ENCODE peak calls at places on chromosomes 2 and 18, in four cellular contexts. Z, I, F and V are unnamed samples.

GRCh38 chr18:42296723-42297122 is 341.7 kb downstream of the PIK3C3 start:
- DNase-seq in F (no peak), Z (no peak), I (no peak), V (no peak)

GRCh38 chr2:149808556-149808955 is 221.0 kb upstream of the MMADHC start:
- DNase-seq in Z (no peak), I (no peak), F (no peak), V (no peak)

GRCh38 chr18:28034567-28034966 is 142.4 kb downstream of the CDH2 start:
- DNase-seq in I (no peak), Z (no peak), F (no peak), V (no peak)

GRCh38 chr2:225113356-225114015 is 71.2 kb upstream of the DOCK10 start:
- DNase-seq in I (no peak), Z (no peak), F (peak), V (no peak)

GRCh38 chr2:172375247-172375646 is 52.1 kb upstream of the ITGA6 start:
- DNase-seq in F (no peak), I (no peak), Z (peak), V (no peak)

GRCh38 chr2:144524190-144524957 is 4.5 kb upstream of the ZEB2 start:
- DNase-seq in F (peak), Z (no peak), I (peak), V (peak)

GRCh38 chr2:145254291-145254690 is 734.4 kb upstream of the ZEB2 start:
- DNase-seq in I (no peak), F (no peak), Z (no peak), V (no peak)

GRCh38 chr2:241859436-241860183 is 916 bp upstream of the PDCD1 start:
- DNase-seq in I (peak), Z (no peak), F (no peak), V (no peak)

GRCh38 chr2:233449071-233449901 is 95.0 kb downstream of the DGKD start:
- DNase-seq in Z (peak), F (no peak), I (no peak), V (peak)

GRCh38 chr2:74278694-74279093 is 64.5 kb downstream of the SLC4A5 start:
- DNase-seq in I (no peak), F (no peak), Z (no peak), V (no peak)

GRCh38 chr2:180572346-180572745 is 408.1 kb upstream of the UBE2E3 start:
- DNase-seq in F (no peak), I (no peak), Z (no peak), V (no peak)

GRCh38 chr2:29450823-29451222 is 335.6 kb downstream of the CLIP4 start:
- DNase-seq in I (no peak), Z (no peak), F (peak), V (no peak)

GRCh38 chr2:89842180-89842908 is 1150.9 kb downstream of the RPIA start:
- DNase-seq in I (no peak), F (no peak), Z (no peak), V (no peak)

GRCh38 chr2:70133521-70134348 is 46.5 kb downstream of the PCBP1 start:
- DNase-seq in Z (no peak), F (no peak), I (no peak), V (no peak)

GRCh38 chr18:13003466-13003896 is 12.3 kb downstream of the CEP192 start:
- DNase-seq in I (no peak), F (no peak), Z (peak), V (no peak)

GRCh38 chr18:79598046-79598884 is 81.3 kb upstream of the CTDP1 start:
- DNase-seq in F (peak), I (no peak), Z (no peak), V (no peak)

GRCh38 chr2:230308402-230309000 is 18.5 kb upstream of the SP140L start:
- DNase-seq in I (no peak), F (no peak), Z (no peak), V (no peak)

GRCh38 chr2:47519147-47519537 is 116.2 kb downstream of the MSH2 start:
- DNase-seq in Z (no peak), F (no peak), I (no peak), V (no peak)

GRCh38 chr2:3483227-3483985 is 35.9 kb downstream of the ADI1 start:
- DNase-seq in Z (no peak), I (no peak), F (no peak), V (no peak)

GRCh38 chr2:231296401-231296800 is 98.0 kb downstream of the ARMC9 start:
- DNase-seq in F (no peak), I (no peak), Z (no peak), V (no peak)

GRCh38 chr2:196390243-196391148 is 219.1 kb upstream of the STK17B start:
- DNase-seq in I (no peak), F (no peak), Z (no peak), V (no peak)

GRCh38 chr2:121044412-121044811 is 240.6 kb downstream of the TFCP2L1 start:
- DNase-seq in Z (peak), I (no peak), F (no peak), V (no peak)

GRCh38 chr18:6557470-6558245 is 142.9 kb upstream of the L3MBTL4 start:
- DNase-seq in I (no peak), Z (no peak), F (peak), V (no peak)

GRCh38 chr2:183229386-183229785 is 105.1 kb downstream of the NUP35 start:
- DNase-seq in Z (no peak), I (no peak), F (no peak), V (no peak)

GRCh38 chr18:51137051-51137729 is 60.3 kb downstream of the MEX3C start:
- DNase-seq in I (no peak), F (no peak), Z (no peak), V (no peak)

GRCh38 chr2:16374671-16375070 is 291.0 kb downstream of the CYRIA start:
- DNase-seq in F (no peak), I (no peak), Z (no peak), V (no peak)

GRCh38 chr2:190313880-190314279 is 5.7 kb downstream of the HIBCH start:
- DNase-seq in F (no peak), I (no peak), Z (no peak), V (no peak)

GRCh38 chr2:20352230-20353216 is 1.9 kb upstream of the PUM2 start:
- DNase-seq in I (no peak), F (peak), Z (no peak), V (peak)

GRCh38 chr2:77831878-77832277 is 309.7 kb upstream of the LRRTM4 start:
- DNase-seq in F (no peak), I (no peak), Z (peak), V (no peak)

GRCh38 chr2:177754476-177754873 is 318.1 kb downstream of the PDE11A start:
- DNase-seq in F (no peak), I (no peak), Z (no peak), V (no peak)

GRCh38 chr18:1094408-1094807 is 189.7 kb downstream of the ADCYAP1 start:
- DNase-seq in F (no peak), I (no peak), Z (no peak), V (no peak)

GRCh38 chr2:230924470-230925341 is at the start of gene GPR55:
- DNase-seq in Z (no peak), I (no peak), F (peak), V (no peak)